ENCODE peak calls at places on chromosomes 16 and 17, in six cellular contexts. One of them, this sample, is unnamed.

GRCh38 chr16:53837421-53837820 is 133.5 kb downstream of the FTO start:
- DNase-seq in PC-9: no peak
- DNase-seq in GM23248: no peak
- DNase-seq in HepG2: no peak
- DNase-seq in hepatocyte: no peak
- DNase-seq in K562: no peak
- DNase-seq in this sample: no peak

GRCh38 chr16:27639588-27640276 is 89.8 kb downstream of the KATNIP start:
- DNase-seq in PC-9: no peak
- DNase-seq in hepatocyte: peak; percentile 66
- DNase-seq in GM23248: peak; percentile 65
- DNase-seq in K562: peak; percentile 71
- DNase-seq in HepG2: peak; percentile 58
- DNase-seq in this sample: peak; percentile 85

GRCh38 chr16:30927789-30928378 is 4.5 kb downstream of the FBXL19 start:
- DNase-seq in K562: peak; percentile 81
- DNase-seq in HepG2: peak; percentile 61
- DNase-seq in GM23248: peak; percentile 59
- DNase-seq in PC-9: peak; percentile 49
- DNase-seq in hepatocyte: peak; percentile 71
- DNase-seq in this sample: peak; percentile 85

GRCh38 chr17:64213995-64214507 is 49.0 kb downstream of the TEX2 start:
- DNase-seq in GM23248: peak; percentile 19
- DNase-seq in PC-9: no peak
- DNase-seq in hepatocyte: no peak
- DNase-seq in K562: peak; percentile 87
- DNase-seq in HepG2: no peak
- DNase-seq in this sample: no peak

GRCh38 chr16:14180431-14181059 is 109.4 kb downstream of the MRTFB start:
- DNase-seq in hepatocyte: no peak
- DNase-seq in PC-9: no peak
- DNase-seq in K562: no peak
- DNase-seq in GM23248: peak; percentile 33
- DNase-seq in HepG2: no peak
- DNase-seq in this sample: peak; percentile 63

GRCh38 chr17:68383443-68384321 is 73.6 kb downstream of the WIPI1 start:
- DNase-seq in hepatocyte: peak; percentile 35
- DNase-seq in GM23248: peak; percentile 91
- DNase-seq in PC-9: no peak
- DNase-seq in HepG2: peak; percentile 99
- DNase-seq in K562: no peak
- DNase-seq in this sample: no peak

GRCh38 chr16:27974896-27975540 is 88.5 kb downstream of the GSG1L start:
- DNase-seq in PC-9: no peak
- DNase-seq in GM23248: no peak
- DNase-seq in hepatocyte: no peak
- DNase-seq in HepG2: no peak
- DNase-seq in K562: no peak
- DNase-seq in this sample: no peak

GRCh38 chr16:65958096-65958495 is 408.4 kb upstream of the CDH5 start:
- DNase-seq in hepatocyte: no peak
- DNase-seq in HepG2: no peak
- DNase-seq in K562: no peak
- DNase-seq in GM23248: no peak
- DNase-seq in PC-9: no peak
- DNase-seq in this sample: no peak

GRCh38 chr17:39617446-39618251 is 9.1 kb upstream of the PPP1R1B start:
- DNase-seq in HepG2: no peak
- DNase-seq in K562: peak; percentile 26
- DNase-seq in PC-9: peak; percentile 43
- DNase-seq in hepatocyte: peak; percentile 60
- DNase-seq in GM23248: peak; percentile 83
- DNase-seq in this sample: peak; percentile 77

GRCh38 chr16:2827831-2828520 is 2.1 kb upstream of the ZG16B start:
- DNase-seq in K562: no peak
- DNase-seq in PC-9: no peak
- DNase-seq in HepG2: no peak
- DNase-seq in hepatocyte: no peak
- DNase-seq in GM23248: no peak
- DNase-seq in this sample: peak; percentile 58

GRCh38 chr17:38326996-38327792 is 16.6 kb downstream of the GPR179 start:
- DNase-seq in HepG2: no peak
- DNase-seq in GM23248: no peak
- DNase-seq in hepatocyte: peak; percentile 2
- DNase-seq in K562: no peak
- DNase-seq in PC-9: no peak
- DNase-seq in this sample: no peak

GRCh38 chr17:16407911-16408588 is 7.3 kb upstream of the TRPV2 start:
- DNase-seq in HepG2: peak; percentile 51
- DNase-seq in GM23248: peak; percentile 54
- DNase-seq in hepatocyte: peak; percentile 70
- DNase-seq in PC-9: no peak
- DNase-seq in K562: peak; percentile 74
- DNase-seq in this sample: peak; percentile 76

GRCh38 chr17:15171433-15172047 is 93.6 kb downstream of the PMP22 start:
- DNase-seq in GM23248: peak; percentile 87
- DNase-seq in HepG2: peak; percentile 37
- DNase-seq in K562: peak; percentile 64
- DNase-seq in PC-9: no peak
- DNase-seq in hepatocyte: peak; percentile 85
- DNase-seq in this sample: peak; percentile 88

GRCh38 chr17:27420211-27420950 is 35.9 kb upstream of the KSR1 start:
- DNase-seq in K562: no peak
- DNase-seq in GM23248: no peak
- DNase-seq in PC-9: no peak
- DNase-seq in HepG2: no peak
- DNase-seq in hepatocyte: no peak
- DNase-seq in this sample: no peak

GRCh38 chr16:86566966-86567700 is 504 bp downstream of the FOXC2 start:
- DNase-seq in HepG2: no peak
- DNase-seq in PC-9: no peak
- DNase-seq in hepatocyte: peak; percentile 40
- DNase-seq in K562: no peak
- DNase-seq in GM23248: peak; percentile 82
- DNase-seq in this sample: peak; percentile 61

GRCh38 chr17:40607641-40608040 is 40.0 kb downstream of the SMARCE1 start:
- DNase-seq in GM23248: no peak
- DNase-seq in hepatocyte: no peak
- DNase-seq in HepG2: no peak
- DNase-seq in K562: no peak
- DNase-seq in PC-9: no peak
- DNase-seq in this sample: no peak

GRCh38 chr17:40981115-40981514 is 3.0 kb downstream of the KRT40 start:
- DNase-seq in hepatocyte: no peak
- DNase-seq in PC-9: no peak
- DNase-seq in HepG2: no peak
- DNase-seq in GM23248: no peak
- DNase-seq in K562: no peak
- DNase-seq in this sample: no peak

GRCh38 chr16:86784267-86784626 is 205.9 kb downstream of the FOXL1 start:
- DNase-seq in GM23248: peak; percentile 61
- DNase-seq in PC-9: no peak
- DNase-seq in hepatocyte: no peak
- DNase-seq in K562: no peak
- DNase-seq in HepG2: no peak
- DNase-seq in this sample: no peak

GRCh38 chr16:81595676-81596292 is 151.2 kb downstream of the CMIP start:
- DNase-seq in GM23248: peak; percentile 52
- DNase-seq in hepatocyte: no peak
- DNase-seq in PC-9: peak; percentile 65
- DNase-seq in K562: no peak
- DNase-seq in HepG2: no peak
- DNase-seq in this sample: no peak

GRCh38 chr17:38341035-38341721 is 2.6 kb downstream of the GPR179 start:
- DNase-seq in HepG2: peak; percentile 47
- DNase-seq in hepatocyte: peak; percentile 42
- DNase-seq in GM23248: peak; percentile 36
- DNase-seq in PC-9: no peak
- DNase-seq in K562: no peak
- DNase-seq in this sample: peak; percentile 52

GRCh38 chr17:36566081-36566480 is 21.4 kb downstream of the GGNBP2 start:
- DNase-seq in HepG2: no peak
- DNase-seq in GM23248: no peak
- DNase-seq in K562: no peak
- DNase-seq in PC-9: no peak
- DNase-seq in hepatocyte: no peak
- DNase-seq in this sample: no peak

GRCh38 chr17:5793899-5794298 is 209.6 kb upstream of the NLRP1 start:
- DNase-seq in PC-9: no peak
- DNase-seq in HepG2: no peak
- DNase-seq in GM23248: no peak
- DNase-seq in hepatocyte: no peak
- DNase-seq in K562: no peak
- DNase-seq in this sample: peak; percentile 80

GRCh38 chr16:68884867-68885266 is 41.5 kb downstream of the TANGO6 start:
- DNase-seq in K562: no peak
- DNase-seq in GM23248: no peak
- DNase-seq in PC-9: no peak
- DNase-seq in hepatocyte: no peak
- DNase-seq in HepG2: no peak
- DNase-seq in this sample: no peak

GRCh38 chr16:19168173-19169080 is at the start of gene SYT17:
- DNase-seq in hepatocyte: peak; percentile 68
- DNase-seq in PC-9: no peak
- DNase-seq in HepG2: no peak
- DNase-seq in GM23248: peak; percentile 29
- DNase-seq in K562: no peak
- DNase-seq in this sample: peak; percentile 54

GRCh38 chr17:19322129-19322505 is 40.4 kb downstream of the B9D1 start:
- DNase-seq in GM23248: no peak
- DNase-seq in HepG2: no peak
- DNase-seq in K562: no peak
- DNase-seq in PC-9: no peak
- DNase-seq in hepatocyte: no peak
- DNase-seq in this sample: no peak

GRCh38 chr17:69733171-69734014 is 318.9 kb downstream of the MAP2K6 start:
- DNase-seq in PC-9: peak; percentile 44
- DNase-seq in GM23248: peak; percentile 91
- DNase-seq in K562: no peak
- DNase-seq in HepG2: no peak
- DNase-seq in hepatocyte: peak; percentile 43
- DNase-seq in this sample: no peak

GRCh38 chr16:85970712-85971220 is 71.8 kb downstream of the IRF8 start:
- DNase-seq in PC-9: no peak
- DNase-seq in HepG2: no peak
- DNase-seq in K562: no peak
- DNase-seq in hepatocyte: peak; percentile 40
- DNase-seq in GM23248: no peak
- DNase-seq in this sample: no peak

GRCh38 chr17:61849674-61850073 is 13.7 kb downstream of the BRIP1 start:
- DNase-seq in GM23248: peak; percentile 14
- DNase-seq in HepG2: no peak
- DNase-seq in hepatocyte: no peak
- DNase-seq in K562: no peak
- DNase-seq in PC-9: no peak
- DNase-seq in this sample: no peak

GRCh38 chr17:65564793-65565192 is 3.3 kb upstream of the AXIN2 start:
- DNase-seq in PC-9: no peak
- DNase-seq in hepatocyte: peak; percentile 91
- DNase-seq in K562: no peak
- DNase-seq in HepG2: peak; percentile 83
- DNase-seq in GM23248: no peak
- DNase-seq in this sample: no peak

GRCh38 chr17:56715613-56716357 is 117.9 kb downstream of the C17orf67 start:
- DNase-seq in GM23248: peak; percentile 92
- DNase-seq in hepatocyte: peak; percentile 92
- DNase-seq in K562: peak; percentile 79
- DNase-seq in HepG2: peak; percentile 65
- DNase-seq in PC-9: peak; percentile 75
- DNase-seq in this sample: peak; percentile 94

GRCh38 chr17:13736915-13737314 is 135.2 kb upstream of the HS3ST3A1 start:
- DNase-seq in HepG2: no peak
- DNase-seq in hepatocyte: no peak
- DNase-seq in PC-9: no peak
- DNase-seq in K562: no peak
- DNase-seq in GM23248: peak; percentile 90
- DNase-seq in this sample: no peak

GRCh38 chr16:8907096-8907495 is 24.9 kb downstream of the LITAFD start:
- DNase-seq in K562: no peak
- DNase-seq in GM23248: no peak
- DNase-seq in hepatocyte: no peak
- DNase-seq in PC-9: no peak
- DNase-seq in HepG2: no peak
- DNase-seq in this sample: no peak

GRCh38 chr17:71849783-71850768 is 270.7 kb upstream of the SOX9 start:
- DNase-seq in hepatocyte: no peak
- DNase-seq in HepG2: no peak
- DNase-seq in PC-9: no peak
- DNase-seq in K562: no peak
- DNase-seq in GM23248: peak; percentile 28
- DNase-seq in this sample: no peak

GRCh38 chr17:70357196-70357595 is 187.9 kb downstream of the KCNJ2 start:
- DNase-seq in PC-9: no peak
- DNase-seq in GM23248: no peak
- DNase-seq in K562: no peak
- DNase-seq in HepG2: no peak
- DNase-seq in hepatocyte: no peak
- DNase-seq in this sample: no peak

GRCh38 chr16:1870365-1871082 is 1.4 kb downstream of the MEIOB start:
- DNase-seq in hepatocyte: peak; percentile 28
- DNase-seq in K562: peak; percentile 32
- DNase-seq in HepG2: peak; percentile 89
- DNase-seq in PC-9: peak; percentile 91
- DNase-seq in GM23248: peak; percentile 90
- DNase-seq in this sample: no peak

GRCh38 chr17:78401891-78402290 is 23.4 kb downstream of the PGS1 start:
- DNase-seq in PC-9: no peak
- DNase-seq in K562: no peak
- DNase-seq in hepatocyte: no peak
- DNase-seq in GM23248: no peak
- DNase-seq in HepG2: no peak
- DNase-seq in this sample: no peak
- H2AFZ ChIP-seq in PC-9: no peak overlapping the region
- H2AFZ ChIP-seq in K562: no peak overlapping the region
- H2AFZ ChIP-seq in hepatocyte: no peak overlapping the region
- H2AFZ ChIP-seq in GM23248: no peak overlapping the region
- H2AFZ ChIP-seq in HepG2: no peak overlapping the region
- H2AFZ ChIP-seq in this sample: no peak overlapping the region

GRCh38 chr16:84928679-84929420 is 82.5 kb downstream of the ZDHHC7 start:
- DNase-seq in hepatocyte: peak; percentile 43
- DNase-seq in HepG2: no peak
- DNase-seq in PC-9: no peak
- DNase-seq in GM23248: peak; percentile 90
- DNase-seq in K562: peak; percentile 28
- DNase-seq in this sample: no peak
- H2AFZ ChIP-seq in hepatocyte: no peak overlapping the region
- H2AFZ ChIP-seq in HepG2: no peak overlapping the region
- H2AFZ ChIP-seq in PC-9: no peak overlapping the region
- H2AFZ ChIP-seq in GM23248: peak overlapping the region; percentile 36
- H2AFZ ChIP-seq in K562: no peak overlapping the region
- H2AFZ ChIP-seq in this sample: peak overlapping the region; percentile 5

GRCh38 chr17:76558210-76559095 is 18.6 kb downstream of the PRCD start:
- DNase-seq in hepatocyte: no peak
- DNase-seq in HepG2: no peak
- DNase-seq in GM23248: peak; percentile 63
- DNase-seq in PC-9: no peak
- DNase-seq in K562: peak; percentile 64
- DNase-seq in this sample: no peak
- H2AFZ ChIP-seq in hepatocyte: peak overlapping the region; percentile 46
- H2AFZ ChIP-seq in HepG2: no peak overlapping the region
- H2AFZ ChIP-seq in GM23248: peak overlapping the region; percentile 97
- H2AFZ ChIP-seq in PC-9: no peak overlapping the region
- H2AFZ ChIP-seq in K562: peak overlapping the region; percentile 72
- H2AFZ ChIP-seq in this sample: no peak overlapping the region

GRCh38 chr17:44362479-44362963 is 1.1 kb downstream of the FAM171A2 start:
- DNase-seq in K562: no peak
- DNase-seq in HepG2: no peak
- DNase-seq in PC-9: no peak
- DNase-seq in GM23248: peak; percentile 16
- DNase-seq in hepatocyte: no peak
- DNase-seq in this sample: no peak
- H2AFZ ChIP-seq in K562: no peak overlapping the region
- H2AFZ ChIP-seq in HepG2: no peak overlapping the region
- H2AFZ ChIP-seq in PC-9: no peak overlapping the region
- H2AFZ ChIP-seq in GM23248: peak overlapping the region; percentile 95
- H2AFZ ChIP-seq in hepatocyte: peak overlapping the region; percentile 90
- H2AFZ ChIP-seq in this sample: no peak overlapping the region